ENCODE peak calls at places on chromosomes 5 and 9, in five cellular contexts. Q, V, T, Y and P are unnamed samples.

GRCh38 chr5:6365142-6365976 is 13.0 kb downstream of the MED10 start:
- DNase-seq in Q (no peak), V (no peak), T (peak; percentile 18), Y (no peak), P (peak; percentile 30)

GRCh38 chr9:73239868-73240267 is 88.2 kb downstream of the ANXA1 start:
- DNase-seq in Q (no peak), V (no peak), T (no peak), Y (no peak), P (no peak)

GRCh38 chr5:78706381-78706780 is 57.8 kb upstream of the LHFPL2 start:
- DNase-seq in Q (no peak), V (no peak), T (no peak), Y (no peak), P (peak; percentile 44)

GRCh38 chr5:178292826-178293205 is 60.2 kb upstream of the PHYKPL start:
- DNase-seq in Q (no peak), V (no peak), T (no peak), Y (no peak), P (no peak)

GRCh38 chr9:112127281-112127680 is 47.8 kb downstream of the SUSD1 start:
- DNase-seq in Q (no peak), V (no peak), T (no peak), Y (no peak), P (no peak)

GRCh38 chr9:92397853-92398252 is 6.5 kb downstream of the OGN start:
- DNase-seq in Q (no peak), V (no peak), T (no peak), Y (no peak), P (no peak)

GRCh38 chr5:151773979-151774378 is 2.2 kb downstream of the G3BP1 start:
- DNase-seq in Q (no peak), V (no peak), T (no peak), Y (no peak), P (no peak)

GRCh38 chr5:64767959-64768357 is 533 bp downstream of the SREK1IP1 start:
- DNase-seq in Q (peak; percentile 26), V (no peak), T (no peak), Y (no peak), P (peak; percentile 6)

GRCh38 chr5:111518747-111519146 is 6.4 kb upstream of the STARD4 start:
- DNase-seq in Q (peak; percentile 24), V (no peak), T (no peak), Y (no peak), P (no peak)

GRCh38 chr5:133993152-133993548 is 11.6 kb downstream of the VDAC1 start:
- DNase-seq in Q (no peak), V (no peak), T (no peak), Y (peak; percentile 62), P (peak; percentile 53)

GRCh38 chr5:110703481-110703880 is 23.0 kb downstream of the TMEM232 start:
- DNase-seq in Q (no peak), V (no peak), T (no peak), Y (no peak), P (no peak)

GRCh38 chr5:83925321-83925877 is 204.7 kb upstream of the HAPLN1 start:
- DNase-seq in Q (no peak), V (peak; percentile 4), T (no peak), Y (no peak), P (peak; percentile 79)

GRCh38 chr9:16367605-16368424 is 502.7 kb downstream of the BNC2 start:
- DNase-seq in Q (no peak), V (no peak), T (peak; percentile 69), Y (no peak), P (no peak)

GRCh38 chr9:126604706-126605105 is 9.0 kb upstream of the LMX1B start:
- DNase-seq in Q (no peak), V (no peak), T (no peak), Y (no peak), P (no peak)

GRCh38 chr9:36213387-36213786 is 22.7 kb downstream of the CLTA start:
- DNase-seq in Q (no peak), V (no peak), T (no peak), Y (no peak), P (no peak)

GRCh38 chr9:134734270-134734669 is 92.7 kb downstream of the COL5A1 start:
- DNase-seq in Q (peak; percentile 18), V (no peak), T (no peak), Y (no peak), P (peak; percentile 21)

GRCh38 chr9:136283291-136284235 is 20.3 kb downstream of the CCDC187 start:
- DNase-seq in Q (peak; percentile 86), V (peak; percentile 54), T (peak; percentile 96), Y (peak; percentile 80), P (peak; percentile 52)

GRCh38 chr5:116772152-116772501 is 197.5 kb upstream of the SEMA6A start:
- DNase-seq in Q (no peak), V (no peak), T (no peak), Y (no peak), P (no peak)

GRCh38 chr9:129422843-129423700 is 197.8 kb downstream of the C9orf50 start:
- DNase-seq in Q (no peak), V (no peak), T (no peak), Y (no peak), P (no peak)

GRCh38 chr9:83965350-83966208 is 14.4 kb downstream of the HNRNPK start:
- DNase-seq in Q (no peak), V (no peak), T (peak; percentile 69), Y (no peak), P (no peak)

GRCh38 chr5:126972062-126972895 is 58.1 kb downstream of the MARCHF3 start:
- DNase-seq in Q (no peak), V (no peak), T (no peak), Y (no peak), P (no peak)

GRCh38 chr5:51381801-51382507 is 1.3 kb upstream of the ISL1 start:
- DNase-seq in Q (peak; percentile 13), V (no peak), T (peak; percentile 75), Y (no peak), P (no peak)

GRCh38 chr9:134983094-134983493 is 65.4 kb upstream of the FCN1 start:
- DNase-seq in Q (peak; percentile 32), V (no peak), T (peak; percentile 94), Y (no peak), P (no peak)

GRCh38 chr5:128132499-128132898 is 48.9 kb downstream of the SLC12A2 start:
- DNase-seq in Q (no peak), V (no peak), T (no peak), Y (no peak), P (no peak)
- H3K27ac ChIP-seq in Q (no peak overlapping the region), V (no peak overlapping the region), T (no peak overlapping the region), Y (no peak overlapping the region), P (no peak overlapping the region)

GRCh38 chr9:108286807-108287206 is 569.0 kb downstream of the ACTL7B start:
- DNase-seq in Q (no peak), V (no peak), T (no peak), Y (no peak), P (no peak)

GRCh38 chr9:108296056-108296455 is 559.7 kb downstream of the ACTL7B start:
- DNase-seq in Q (no peak), V (no peak), T (no peak), Y (no peak), P (peak; percentile 53)

GRCh38 chr9:108291586-108291932 is 564.2 kb downstream of the ACTL7B start:
- DNase-seq in Q (no peak), V (no peak), T (no peak), Y (no peak), P (no peak)

GRCh38 chr9:108290839-108291585 is 564.8 kb downstream of the ACTL7B start:
- DNase-seq in Q (no peak), V (no peak), T (no peak), Y (no peak), P (no peak)
- H3K27ac ChIP-seq in Q (no peak overlapping the region), V (no peak overlapping the region), T (no peak overlapping the region), Y (no peak overlapping the region), P (no peak overlapping the region)

DNA sequence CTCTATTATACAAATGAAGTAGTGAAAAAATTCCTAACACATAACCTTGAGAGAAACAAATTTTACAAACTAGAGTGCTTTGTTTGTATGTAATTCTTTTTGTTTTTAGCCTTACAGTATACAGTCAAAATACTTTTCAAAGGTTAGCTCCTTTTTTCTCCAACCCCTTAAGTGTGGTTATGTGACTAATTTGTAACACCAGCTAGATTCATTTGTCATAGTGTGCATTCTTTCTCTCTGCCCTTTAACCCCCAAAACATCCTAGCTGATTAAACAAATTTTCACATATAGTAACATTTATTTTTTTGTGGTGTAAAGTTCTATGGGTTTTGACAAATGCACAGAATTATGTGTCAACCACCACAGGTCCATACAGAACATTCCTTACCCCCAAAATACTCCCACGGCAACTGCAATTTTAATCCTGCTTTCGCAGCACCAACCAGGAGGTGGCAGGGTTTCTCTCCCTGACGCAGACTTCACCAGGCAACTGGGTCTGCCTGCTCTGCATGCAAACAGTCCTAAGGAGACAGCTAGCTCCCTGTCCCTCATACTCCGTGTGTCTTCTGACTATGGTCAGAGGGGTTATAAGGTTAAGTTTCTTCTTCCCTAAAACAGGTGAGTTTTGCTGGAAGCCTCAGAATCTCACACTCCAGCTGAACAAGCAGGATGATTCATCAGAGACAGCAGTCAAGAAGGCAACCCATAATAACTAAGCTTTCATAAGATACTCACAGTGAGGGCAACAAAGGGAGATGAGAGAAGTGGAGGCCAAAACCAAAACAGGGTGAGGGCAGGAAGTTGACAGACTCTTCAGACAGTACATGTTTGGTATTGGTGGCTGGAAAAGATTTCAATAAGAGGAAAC is 44.5 kb upstream of the NR5A1 start:
- DNase-seq in Q (peak; percentile 75), V (peak; percentile 46), T (peak; percentile 90), Y (peak; percentile 73), P (peak; percentile 68)
- H3K27ac ChIP-seq in Q (peak overlapping the region; percentile 27), V (no peak overlapping the region), T (peak overlapping the region; percentile 3), Y (no peak overlapping the region), P (peak overlapping the region; percentile 22)

GRCh38 chr9:122268041-122268814 is 3.5 kb downstream of the MRRF start:
- DNase-seq in Q (no peak), V (no peak), T (no peak), Y (no peak), P (no peak)
- H3K27ac ChIP-seq in Q (no peak overlapping the region), V (no peak overlapping the region), T (no peak overlapping the region), Y (no peak overlapping the region), P (no peak overlapping the region)

GRCh38 chr9:87602933-87603643 is 105.4 kb downstream of the DAPK1 start:
- DNase-seq in Q (no peak), V (no peak), T (no peak), Y (peak; percentile 68), P (no peak)
- H3K27ac ChIP-seq in Q (no peak overlapping the region), V (no peak overlapping the region), T (peak overlapping the region; percentile 52), Y (peak overlapping the region; percentile 72), P (no peak overlapping the region)

DNA sequence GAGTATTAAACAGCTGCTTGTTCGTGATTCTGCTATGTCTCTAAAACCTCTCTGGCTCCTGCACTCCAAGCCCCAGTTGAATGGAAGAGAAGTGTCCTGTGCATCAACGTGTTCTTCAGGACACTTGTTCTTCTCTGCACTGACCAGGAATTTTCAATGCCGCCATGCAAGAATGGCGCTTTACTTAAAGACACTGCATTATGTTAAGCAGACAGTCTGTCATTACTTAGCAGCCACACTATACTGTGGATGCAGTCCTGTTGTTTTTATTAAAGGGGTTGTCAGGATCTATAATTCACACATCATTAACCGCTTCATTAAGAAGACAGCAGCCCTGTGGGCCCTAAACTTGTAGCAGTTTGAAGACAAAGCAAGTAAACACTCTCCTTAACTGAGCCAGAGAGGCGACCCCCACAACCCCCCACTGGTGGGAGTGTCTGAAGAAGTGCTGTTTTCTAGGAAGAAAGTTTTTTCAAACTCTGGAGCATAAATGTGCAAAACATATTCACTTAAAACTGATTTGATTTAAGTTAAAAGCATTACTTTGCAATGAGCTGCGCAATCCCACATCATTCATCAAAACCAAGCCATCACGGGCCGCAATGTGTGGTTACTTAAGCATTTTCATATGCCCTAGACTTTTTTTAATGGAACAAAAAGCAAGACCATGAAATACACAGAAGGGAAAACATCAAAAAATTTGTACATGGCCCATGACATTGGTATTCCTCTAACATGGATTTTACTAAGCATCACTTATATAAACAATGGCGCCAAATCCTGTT is 164.4 kb downstream of the ZNF608 start:
- DNase-seq in Q (no peak), V (no peak), T (peak; percentile 80), Y (no peak), P (no peak)
- H3K27ac ChIP-seq in Q (peak overlapping the region; percentile 76), V (no peak overlapping the region), T (peak overlapping the region; percentile 94), Y (no peak overlapping the region), P (no peak overlapping the region)

GRCh38 chr5:59274130-59274529 is 619.4 kb downstream of the PDE4D start:
- DNase-seq in Q (no peak), V (no peak), T (no peak), Y (no peak), P (no peak)
- H3K27ac ChIP-seq in Q (no peak overlapping the region), V (no peak overlapping the region), T (no peak overlapping the region), Y (no peak overlapping the region), P (no peak overlapping the region)